ENCODE peak calls at places on chromosome 13, in six cellular contexts. G, L, K, U, F and W are unnamed samples.

GRCh38 chr13:60047943-60048342 is 115.8 kb downstream of the DIAPH3 start:
- DNase-seq in U (peak; percentile 25), G (no peak), K (no peak), F (no peak), L (no peak), W (no peak)

GRCh38 chr13:46595136-46595917 is 42.4 kb downstream of the LRCH1 start:
- DNase-seq in L (no peak), G (no peak), F (no peak), U (peak; percentile 60), K (no peak), W (no peak)

GRCh38 chr13:110471156-110471832 is 90.2 kb downstream of the RAB20 start:
- DNase-seq in U (no peak), K (no peak), G (peak; percentile 41), L (no peak), F (no peak), W (no peak)

GRCh38 chr13:39952244-39953233 is 297.1 kb downstream of the COG6 start:
- DNase-seq in G (no peak), K (no peak), U (peak; percentile 11), F (no peak), L (no peak), W (no peak)

GRCh38 chr13:48596128-48596429 is 57.6 kb upstream of the CYSLTR2 start:
- DNase-seq in K (no peak), G (no peak), L (no peak), F (no peak), U (no peak), W (peak; percentile 47)

GRCh38 chr13:43848250-43848649 is 31.3 kb downstream of the CCDC122 start:
- DNase-seq in L (no peak), K (no peak), G (no peak), U (peak; percentile 71), F (no peak), W (no peak)

GRCh38 chr13:21402586-21403307 is 56.4 kb downstream of the ZDHHC20 start:
- DNase-seq in U (peak; percentile 71), K (no peak), L (no peak), F (no peak), G (no peak), W (no peak)

GRCh38 chr13:109699628-109700071 is 86.7 kb downstream of the IRS2 start:
- DNase-seq in K (no peak), U (no peak), L (no peak), F (no peak), G (no peak), W (no peak)

DNA sequence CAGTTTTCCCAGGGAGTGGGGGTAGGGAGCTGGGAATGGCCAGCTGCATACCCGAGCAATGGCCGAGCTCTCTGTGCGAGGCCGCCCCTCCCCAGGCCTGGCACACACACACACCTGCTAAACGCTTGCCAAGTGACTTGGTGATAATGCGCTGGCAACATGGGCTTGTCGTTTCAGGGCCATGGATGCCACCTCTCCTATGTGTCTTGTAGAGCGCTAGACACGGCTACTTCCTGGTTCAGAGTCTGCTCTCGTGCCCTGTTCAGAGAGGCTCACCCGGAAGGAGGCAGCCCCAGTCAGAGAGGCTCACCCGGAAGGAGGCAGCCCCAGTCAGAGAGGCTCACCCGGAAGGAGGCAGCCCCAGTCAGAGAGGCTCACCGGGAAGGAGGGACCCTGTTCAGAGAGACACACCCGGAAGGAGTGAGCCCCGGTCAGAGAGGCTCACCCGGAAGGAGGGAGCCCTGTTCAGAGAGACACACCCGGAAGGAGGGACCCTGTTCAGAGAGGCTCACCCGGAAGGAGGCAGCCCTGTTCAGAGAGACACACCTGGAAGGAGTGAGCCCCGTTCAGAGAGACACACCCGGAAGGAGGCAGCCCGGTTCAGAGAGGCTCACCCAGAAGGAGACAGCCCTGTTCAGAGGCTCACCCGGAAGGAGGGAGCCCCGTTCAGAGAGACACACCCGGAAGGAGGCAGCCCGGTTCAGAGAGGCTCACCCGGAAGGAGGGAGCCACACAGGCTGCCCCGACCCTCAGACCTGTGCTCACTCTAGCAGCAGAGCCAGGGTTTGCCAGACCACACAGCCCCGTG is 4.2 kb downstream of the ADPRHL1 start:
- DNase-seq in G (peak; percentile 83), U (no peak), F (peak; percentile 61), L (no peak), K (no peak), W (peak; percentile 86)
- TF ChIP-seq POLR2A in G (peak; percentile 61), U (no peak), F (no peak), L (no peak), K (no peak), W (no peak)

DNA sequence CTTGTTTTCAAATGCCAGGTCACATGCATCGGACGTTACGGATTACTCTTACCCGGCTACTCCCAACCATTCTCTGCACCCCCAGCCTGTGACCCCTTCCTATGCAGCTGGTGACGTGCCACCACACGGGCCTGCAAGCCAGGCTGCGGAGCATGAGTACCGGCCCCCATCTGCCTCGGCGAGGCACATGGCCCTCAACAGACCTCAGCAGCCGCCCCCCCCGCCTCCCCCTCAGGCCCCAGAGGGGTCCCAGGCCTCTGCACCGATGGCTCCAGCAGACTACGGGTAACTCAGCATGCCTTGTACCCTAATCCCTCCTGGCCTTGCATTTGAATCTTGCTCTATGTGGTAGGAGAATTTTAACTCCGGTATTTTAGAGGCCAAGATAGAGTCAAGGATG is 79.5 kb downstream of the GPR12 start:
- DNase-seq in K (no peak), U (no peak), L (no peak), F (no peak), G (no peak), W (no peak)
- TF ChIP-seq CTCF in K (no peak), U (no peak), L (no peak), F (no peak), G (no peak), W (no peak)

DNA sequence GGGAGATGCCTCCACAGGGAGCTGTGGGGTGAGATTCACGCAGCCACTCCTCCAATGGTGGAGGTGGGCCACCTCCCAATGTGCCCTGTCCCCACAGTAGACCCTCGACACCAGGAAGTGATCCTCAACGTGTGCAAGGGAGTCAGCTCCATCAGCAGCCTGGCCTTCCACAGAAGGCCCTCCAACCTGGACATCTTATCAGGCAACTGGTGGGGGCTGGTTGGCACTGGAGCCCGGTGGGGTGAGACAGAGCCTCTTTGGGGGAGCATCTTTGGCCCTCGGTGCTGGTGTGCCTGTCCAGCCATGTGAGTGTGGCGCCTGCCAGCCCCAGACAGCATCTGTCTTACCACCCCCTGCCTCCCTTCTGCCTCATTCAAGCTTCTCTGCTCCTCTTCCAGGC is 19.7 kb upstream of the RNF17 start:
- DNase-seq in L (no peak), K (no peak), F (no peak), U (no peak), G (no peak), W (no peak)
- H3K27me3 ChIP-seq in L (no peaks in the 10 kb centered on the region), K (no peaks in the 10 kb centered on the region), F (peaks cover 11% of the 10 kb centered on the region), U (peaks cover 36% of the 10 kb centered on the region), G (peaks cover 50% of the 10 kb centered on the region), W (peaks cover 6% of the 10 kb centered on the region)

GRCh38 chr13:30408319-30409101 is 13.8 kb upstream of the UBE2L5 start:
- DNase-seq in F (peak; percentile 98), K (peak; percentile 97), U (peak; percentile 79), L (peak; percentile 82), G (peak; percentile 97), W (peak; percentile 96)
- TF ChIP-seq POLR2A in F (no peak), K (no peak), U (no peak), L (peak; percentile 47), G (no peak), W (no peak)

DNA sequence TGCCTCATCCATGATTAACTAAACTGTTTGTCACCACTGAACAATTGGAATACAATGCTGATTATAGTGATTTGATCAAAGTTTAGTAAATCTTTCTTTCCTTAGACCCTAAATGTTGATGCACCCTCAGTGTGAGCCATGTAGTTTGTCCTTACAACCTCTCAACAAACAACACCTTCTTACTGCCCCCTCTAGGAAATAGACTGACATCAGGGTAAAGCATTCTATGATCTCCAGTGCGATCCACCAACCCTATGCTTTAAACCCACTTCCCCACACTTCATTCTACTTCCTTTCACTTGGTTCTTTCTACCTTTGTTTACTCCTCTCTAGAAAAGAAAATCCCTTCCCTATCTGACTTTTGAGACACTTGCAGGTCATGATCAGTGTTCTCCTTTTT is 1842.5 kb upstream of the PRR20A start:
- DNase-seq in U (no peak), G (no peak), F (no peak), L (no peak), K (no peak), W (no peak)
- TF ChIP-seq CTCF in U (no peak), G (no peak), F (no peak), L (no peak), K (no peak), W (no peak)